ENCODE peak calls at places on chromosomes 1 and 21, in four cellular contexts. Z, P, T and K are unnamed samples.

GRCh38 chr1:223716302-223716862 is 4.0 kb downstream of the CAPN2 start:
- DNase-seq in Z (no peak), P (peak), T (no peak), K (peak)

GRCh38 chr21:42839271-42840231 is 39.8 kb downstream of the WDR4 start:
- DNase-seq in P (no peak), Z (no peak), T (no peak), K (no peak)

GRCh38 chr1:9078035-9078948 is 8.9 kb upstream of the SLC2A5 start:
- DNase-seq in Z (no peak), T (no peak), P (no peak), K (no peak)

GRCh38 chr1:239321877-239322276 is 64.5 kb upstream of the CHRM3 start:
- DNase-seq in Z (no peak), T (no peak), P (no peak), K (no peak)

GRCh38 chr1:37158113-37158749 is 123.9 kb upstream of the GRIK3 start:
- DNase-seq in P (no peak), Z (no peak), T (no peak), K (no peak)

GRCh38 chr1:35565742-35566133 is 7.4 kb upstream of the TFAP2E start:
- DNase-seq in P (no peak), Z (no peak), T (no peak), K (no peak)

GRCh38 chr1:200890818-200891773 is 3.6 kb upstream of the INAVA start:
- DNase-seq in P (peak), T (no peak), Z (peak), K (no peak)

GRCh38 chr1:161242313-161242712 is 4.3 kb upstream of the NR1I3 start:
- DNase-seq in Z (no peak), T (no peak), P (no peak), K (no peak)

GRCh38 chr1:203026666-203027663 is 674 bp downstream of the PPFIA4 start:
- DNase-seq in Z (no peak), T (no peak), P (no peak), K (no peak)

GRCh38 chr1:203177471-203178039 is 1.9 kb upstream of the MYBPH start:
- DNase-seq in Z (no peak), P (peak), T (no peak), K (no peak)

GRCh38 chr1:204081791-204082513 is 9.0 kb downstream of the SOX13 start:
- DNase-seq in Z (no peak), P (no peak), T (no peak), K (no peak)

GRCh38 chr21:44736291-44737004 is 25.1 kb upstream of the TSPEAR start:
- DNase-seq in P (peak), T (no peak), Z (no peak), K (no peak)